ENCODE peak calls at places on chromosomes 1 and 21, in five cellular contexts. E is lower lobe of right lung, M is foreskin fibroblast, S is choroid plexus epithelial cell, F is GM13977. R is an unnamed sample.

GRCh38 chr1:162550925-162551324 is 10.6 kb upstream of the UAP1 start:
- DNase-seq in F (no peak), S (no peak), E (no peak), M (no peak), R (no peak)

GRCh38 chr1:234531181-234532132 is 52.5 kb upstream of the TARBP1 start:
- DNase-seq in S (peak), M (peak), E (no peak), F (no peak), R (no peak)

GRCh38 chr1:203085528-203086406 is at the start of gene MYOG:
- DNase-seq in M (no peak), E (no peak), F (no peak), S (no peak), R (no peak)

GRCh38 chr1:224513787-224514209 is 79.2 kb upstream of the WDR26 start:
- DNase-seq in E (peak), M (peak), S (peak), F (peak), R (peak)

GRCh38 chr1:203519053-203519770 is 25.3 kb downstream of the OPTC start:
- DNase-seq in S (no peak), E (no peak), M (no peak), F (no peak), R (no peak)

GRCh38 chr1:199020046-199020445 is 381.2 kb downstream of the PTPRC start:
- DNase-seq in F (no peak), M (no peak), S (no peak), E (no peak), R (no peak)

GRCh38 chr1:115088115-115088794 is 1.0 kb downstream of the TSPAN2 start:
- DNase-seq in S (no peak), E (no peak), M (no peak), F (no peak), R (no peak)

GRCh38 chr1:153881764-153882163 is 41.0 kb downstream of the GATAD2B start:
- DNase-seq in S (peak), E (no peak), F (no peak), M (peak), R (no peak)

GRCh38 chr1:47647327-47647845 is 209.5 kb downstream of the FOXD2 start:
- DNase-seq in S (no peak), F (no peak), M (no peak), E (no peak), R (no peak)

GRCh38 chr21:31395268-31395667 is 51.2 kb upstream of the TIAM1 start:
- DNase-seq in S (no peak), M (no peak), F (no peak), E (no peak), R (no peak)

GRCh38 chr1:208731976-208732821 is 488.0 kb upstream of the PLXNA2 start:
- DNase-seq in E (no peak), S (no peak), F (peak), M (no peak), R (no peak)

GRCh38 chr1:110462093-110462492 is 11.1 kb downstream of the PROK1 start:
- DNase-seq in S (no peak), E (no peak), F (no peak), M (no peak), R (no peak)

GRCh38 chr1:84825161-84825560 is 67.8 kb downstream of the LPAR3 start:
- DNase-seq in E (no peak), M (no peak), F (no peak), S (no peak), R (no peak)

GRCh38 chr1:54640863-54641836 is at the start of gene MROH7:
- DNase-seq in F (no peak), E (no peak), S (no peak), M (no peak), R (no peak)

GRCh38 chr1:117820096-117820495 is 109.3 kb downstream of the GDAP2 start:
- DNase-seq in S (no peak), E (no peak), M (no peak), F (no peak), R (no peak)

GRCh38 chr1:180863158-180863775 is 49.4 kb upstream of the KIAA1614 start:
- DNase-seq in E (no peak), F (no peak), S (peak), M (peak), R (no peak)

GRCh38 chr1:228842094-228842775 is 107.0 kb downstream of the RHOU start:
- DNase-seq in E (no peak), F (no peak), M (peak), S (peak), R (no peak)

GRCh38 chr1:29230204-29230552 is 556 bp downstream of the MECR start:
- DNase-seq in S (no peak), M (no peak), F (no peak), E (no peak), R (no peak)

GRCh38 chr1:29234471-29234870 is 1.9 kb upstream of the PTPRU start:
- DNase-seq in M (no peak), S (no peak), F (no peak), E (no peak), R (no peak)

GRCh38 chr1:29227511-29227910 is 3.2 kb downstream of the MECR start:
- DNase-seq in E (no peak), F (no peak), M (no peak), S (no peak), R (no peak)

GRCh38 chr1:29233693-29234092 is 2.6 kb upstream of the PTPRU start:
- DNase-seq in M (no peak), S (no peak), F (no peak), E (no peak), R (no peak)

DNA sequence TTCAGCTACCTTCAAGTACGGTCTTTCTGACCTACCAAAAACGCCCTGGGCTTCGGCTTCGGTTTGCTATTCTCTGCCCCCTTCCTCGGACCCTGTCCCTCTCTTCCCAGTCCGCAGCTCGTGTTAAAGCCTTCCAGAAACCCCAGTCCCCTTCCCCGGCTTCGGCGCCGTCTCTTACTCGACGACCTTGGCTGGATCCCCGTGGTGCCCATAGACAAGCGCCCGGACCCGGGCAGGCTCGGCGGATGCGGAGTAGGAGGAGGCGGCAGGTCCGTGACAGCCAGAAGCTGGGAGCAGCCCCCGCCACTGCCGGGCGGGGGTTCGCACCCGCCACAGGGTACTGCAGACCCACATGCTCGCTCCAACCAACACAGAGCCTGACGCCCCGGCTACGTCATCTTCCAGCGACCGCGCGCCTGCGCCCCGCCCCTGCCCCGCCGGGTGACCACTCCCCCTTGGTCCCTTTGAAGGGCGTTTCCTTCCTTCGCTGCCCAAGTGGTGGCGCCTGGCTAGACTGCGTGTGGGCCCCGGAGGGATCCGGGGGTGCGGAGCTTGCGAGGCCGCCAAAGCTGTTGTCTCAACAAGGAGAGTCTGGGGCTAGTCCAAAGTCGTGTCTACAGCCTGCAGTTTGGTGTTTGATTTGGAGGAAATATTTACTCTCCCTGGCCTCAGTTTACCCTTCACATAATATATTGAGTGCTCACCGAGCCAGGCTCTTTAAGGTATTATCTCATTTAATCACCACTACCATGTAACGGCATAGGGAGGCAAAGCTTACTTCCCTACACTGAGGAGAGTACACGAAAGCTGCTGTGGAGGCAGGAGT is at the start of gene MECR:
- DNase-seq in M (peak), E (peak), S (peak), F (peak), R (peak)
- TF ChIP-seq CTCF in M (no peak), E (peak), S (peak), F (peak), R (peak)

GRCh38 chr1:222090103-222090502 is 348.2 kb upstream of the DUSP10 start:
- DNase-seq in E (no peak), F (no peak), M (peak), S (peak), R (no peak)

GRCh38 chr1:222084048-222084447 is 342.2 kb upstream of the DUSP10 start:
- DNase-seq in F (no peak), M (no peak), E (no peak), S (no peak), R (no peak)

GRCh38 chr1:222081859-222082258 is 340.0 kb upstream of the DUSP10 start:
- DNase-seq in F (no peak), E (no peak), S (no peak), M (no peak), R (no peak)

GRCh38 chr1:222087207-222087920 is 345.5 kb upstream of the DUSP10 start:
- DNase-seq in M (peak), E (no peak), S (no peak), F (no peak), R (no peak)

DNA sequence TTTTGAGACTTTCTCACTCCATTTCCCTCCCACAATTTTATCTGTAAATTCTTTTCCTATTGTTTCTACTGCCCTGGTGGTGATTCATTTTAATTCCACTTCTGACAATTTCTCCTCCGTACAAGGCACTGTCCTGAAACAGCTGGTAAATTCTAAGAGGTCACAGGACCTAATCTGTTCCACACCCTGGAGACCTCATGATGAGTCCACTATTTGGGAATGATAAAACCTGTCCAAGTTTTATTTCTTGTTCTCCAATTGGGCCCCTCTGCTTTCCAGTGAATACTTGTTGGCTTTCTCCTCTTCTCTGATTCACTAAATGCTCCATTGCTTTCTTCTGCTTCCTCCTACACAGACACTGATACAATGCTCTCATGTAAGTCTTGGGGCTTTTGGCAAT is 343.1 kb upstream of the DUSP10 start:
- DNase-seq in M (peak), E (no peak), S (no peak), F (no peak), R (no peak)
- TF ChIP-seq CTCF in M (no peak), E (no peak), S (no peak), F (no peak), R (no peak)

GRCh38 chr1:6454856-6455751 is 10.9 kb downstream of the TNFRSF25 start:
- DNase-seq in F (no peak), S (no peak), M (peak), E (no peak), R (no peak)
- TF ChIP-seq CTCF in F (peak), S (no peak), M (no peak), E (no peak), R (no peak)

GRCh38 chr1:246220495-246221065 is 286.5 kb downstream of the SMYD3 start:
- DNase-seq in E (no peak), M (no peak), S (no peak), F (no peak), R (no peak)

GRCh38 chr1:246218686-246219085 is 288.4 kb downstream of the SMYD3 start:
- DNase-seq in F (no peak), E (no peak), S (no peak), M (no peak), R (no peak)

GRCh38 chr1:246219508-246220030 is 287.5 kb downstream of the SMYD3 start:
- DNase-seq in M (peak), F (peak), S (peak), E (no peak), R (no peak)

DNA sequence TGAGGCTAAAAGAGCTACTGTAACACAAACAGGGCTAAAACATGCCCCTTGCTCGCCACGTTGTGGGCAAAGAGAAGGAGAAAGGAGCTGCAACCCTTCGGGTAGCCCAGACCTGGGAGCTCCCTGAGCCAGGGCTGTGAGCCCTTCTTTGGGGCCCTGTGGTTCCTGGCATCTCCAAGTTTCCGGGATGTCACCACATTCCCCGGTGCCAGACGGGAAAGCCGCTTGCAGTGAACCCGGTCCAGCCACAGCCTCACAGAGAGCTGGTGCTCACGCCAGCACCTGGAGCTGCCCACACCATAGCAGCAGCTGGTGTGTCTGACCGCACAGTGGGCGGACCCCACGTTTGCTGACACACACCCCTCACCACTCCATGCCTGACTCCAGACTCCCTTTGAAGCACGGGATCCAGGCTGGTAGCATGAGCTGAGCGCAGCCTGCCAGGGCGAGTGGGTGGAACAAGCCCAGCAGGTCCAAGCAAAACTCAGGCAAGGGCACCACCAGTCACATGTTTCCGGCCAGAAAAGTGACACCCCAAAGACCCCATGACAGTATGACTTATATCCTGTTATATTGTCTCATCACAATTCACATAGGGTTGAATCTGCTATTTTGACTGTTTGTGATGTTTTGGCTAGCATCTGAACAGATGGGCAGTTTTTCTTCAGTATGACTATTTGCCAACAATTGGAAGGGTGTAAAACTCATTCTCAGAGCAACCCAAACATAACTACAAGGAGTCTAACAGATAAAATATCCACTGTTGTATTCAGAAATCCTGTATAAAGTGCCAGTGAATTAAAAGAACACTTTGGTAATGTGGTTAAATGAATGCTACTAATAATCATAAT is 285.5 kb downstream of the SMYD3 start:
- DNase-seq in M (no peak), E (no peak), F (no peak), S (no peak), R (no peak)
- TF ChIP-seq CTCF in M (no peak), E (no peak), F (no peak), S (no peak), R (no peak)

DNA sequence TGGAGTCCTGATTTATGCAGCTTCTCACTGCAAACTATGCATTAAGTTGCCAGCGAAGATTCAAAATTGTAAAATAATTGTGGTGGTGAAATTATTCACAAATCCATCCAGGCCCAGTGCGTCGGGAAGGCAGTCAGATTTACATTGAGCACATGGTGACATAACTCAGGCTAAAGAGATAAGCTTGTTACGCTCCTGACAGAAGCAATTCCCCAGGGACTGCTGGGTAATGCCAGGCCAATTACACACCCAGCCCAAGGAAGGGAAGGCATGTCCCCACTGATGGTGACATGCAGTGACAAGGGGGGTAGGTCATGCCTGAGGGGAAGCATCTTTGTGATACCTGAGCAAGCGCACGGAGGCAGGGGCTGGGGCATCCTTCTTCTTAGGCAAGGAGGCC is 39.4 kb upstream of the GRIK3 start:
- DNase-seq in F (no peak), E (no peak), S (no peak), M (no peak), R (peak)
- TF ChIP-seq CTCF in F (no peak), E (no peak), S (no peak), M (no peak), R (no peak)

GRCh38 chr21:33948096-33948950 is 32.7 kb upstream of the ATP5PO start:
- DNase-seq in E (peak), F (peak), S (no peak), M (peak), R (no peak)

GRCh38 chr21:33945652-33946270 is 30.2 kb upstream of the ATP5PO start:
- DNase-seq in S (no peak), F (no peak), E (no peak), M (no peak), R (no peak)

GRCh38 chr21:33948951-33949444 is 33.4 kb upstream of the ATP5PO start:
- DNase-seq in F (no peak), M (no peak), E (no peak), S (no peak), R (no peak)

GRCh38 chr21:33949516-33950424 is 34.2 kb upstream of the ATP5PO start:
- DNase-seq in S (no peak), F (no peak), M (no peak), E (no peak), R (no peak)

GRCh38 chr21:33947451-33948095 is 32.0 kb upstream of the ATP5PO start:
- DNase-seq in E (peak), F (peak), M (peak), S (peak), R (no peak)
- TF ChIP-seq CTCF in E (no peak), F (no peak), M (no peak), S (no peak), R (no peak)

DNA sequence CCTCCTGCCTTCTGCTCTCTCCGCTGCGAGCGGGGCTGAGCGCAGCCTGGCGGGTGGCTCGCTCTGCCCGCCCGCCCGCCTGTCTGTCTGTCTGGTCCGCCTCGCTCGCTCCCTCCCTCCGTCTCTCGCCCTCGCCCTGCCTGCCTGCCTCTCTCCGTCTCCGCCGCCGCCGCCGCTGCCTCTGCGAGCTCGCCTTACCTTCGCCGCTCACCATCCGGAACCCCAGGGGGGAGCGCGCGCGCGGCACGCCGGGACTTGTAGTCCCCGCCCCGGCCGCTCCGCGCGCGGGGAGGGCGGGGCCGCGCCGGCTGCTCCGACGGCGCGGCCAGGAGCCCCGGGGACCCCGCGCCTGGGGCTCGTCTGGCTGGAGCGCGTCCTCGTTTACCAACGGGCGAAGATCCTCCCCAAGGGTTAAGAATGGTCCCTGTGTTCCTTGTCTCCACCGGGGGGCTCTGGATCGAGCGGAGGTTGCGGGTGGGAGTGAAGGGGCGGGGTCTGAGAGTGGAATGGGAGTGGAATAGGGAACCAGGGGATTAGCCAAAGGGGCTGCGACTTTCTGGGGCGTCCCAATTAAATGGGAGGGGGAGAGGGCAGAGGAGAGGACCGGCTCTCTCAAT is at the start of gene AHDC1:
- DNase-seq in M (peak), E (peak), S (peak), F (peak), R (peak)
- TF ChIP-seq CTCF in M (no peak), E (no peak), S (no peak), F (no peak), R (no peak)

DNA sequence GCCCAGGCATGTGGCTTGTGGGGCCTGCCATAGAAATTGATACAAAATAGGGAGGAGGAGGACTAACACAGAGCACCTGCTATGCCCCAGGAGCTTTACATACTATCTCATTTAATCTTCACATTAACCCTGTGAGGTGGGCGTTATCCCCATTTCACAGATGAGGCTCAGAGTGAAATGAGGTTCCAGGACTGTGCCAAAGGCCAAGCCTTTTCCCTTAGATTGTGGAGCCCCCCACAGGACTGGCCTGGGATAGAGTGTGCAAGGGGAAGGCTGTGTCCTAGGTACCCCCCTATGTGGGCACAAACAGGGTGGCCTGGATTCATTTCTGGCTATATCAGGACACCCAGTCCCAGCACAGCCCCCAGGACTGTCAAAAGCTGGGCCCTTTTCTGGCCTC is 2.2 kb upstream of the DDOST start:
- DNase-seq in S (no peak), E (no peak), F (no peak), M (no peak), R (no peak)
- TF ChIP-seq CTCF in S (no peak), E (no peak), F (no peak), M (no peak), R (no peak)

GRCh38 chr1:159851386-159851785 is 11.1 kb downstream of the VSIG8 start:
- DNase-seq in E (no peak), S (no peak), M (no peak), F (no peak), R (no peak)
- TF ChIP-seq CTCF in E (no peak), S (peak), M (no peak), F (no peak), R (no peak)

GRCh38 chr1:42157667-42158066 is 4.5 kb downstream of the GUCA2B start:
- DNase-seq in S (no peak), F (no peak), M (no peak), E (no peak), R (no peak)
- TF ChIP-seq CTCF in S (no peak), F (peak), M (no peak), E (no peak), R (no peak)